ENCODE peak calls at places on chromosomes 2 and 18, in ten cellular contexts. Q is effector CD8-positive, alpha-beta T cell; I is left cardiac atrium; V is HTR-8/SVneo; P is NCI-H1694 treated with DMSO at 0.1 percent for 48 hours; A is OCI-LY7; K is epithelial cell of prostate; Z is NCI-H774; X is SK-MEL-5; E is posterior vena cava. R is an unnamed sample.

GRCh38 chr2:119982506-119982905 is 30.4 kb upstream of the EPB41L5 start:
- DNase-seq in Q (no peak), I (no peak), V (no peak), P (no peak), A (no peak), K (no peak), Z (no peak), X (no peak), E (no peak), R (no peak)

GRCh38 chr2:127419448-127420038 is 1.3 kb downstream of the PROC start:
- DNase-seq in Q (no peak), I (no peak), V (no peak), P (no peak), A (no peak), K (no peak), Z (no peak), X (peak; percentile 10), E (no peak), R (no peak)

GRCh38 chr2:136242687-136243277 is 124.8 kb upstream of the CXCR4 start:
- DNase-seq in Q (no peak), I (no peak), V (no peak), P (no peak), A (no peak), K (no peak), Z (no peak), X (no peak), E (no peak), R (no peak)

GRCh38 chr18:36321636-36322407 is 24.3 kb downstream of the FHOD3 start:
- DNase-seq in Q (no peak), I (peak; percentile 29), V (no peak), P (no peak), A (no peak), K (no peak), Z (no peak), X (no peak), E (no peak), R (no peak)

GRCh38 chr18:55152801-55153200 is 193.5 kb upstream of the CCDC68 start:
- DNase-seq in Q (no peak), I (no peak), V (no peak), P (no peak), A (no peak), K (peak; percentile 33), Z (no peak), X (no peak), E (no peak), R (no peak)

GRCh38 chr2:111632661-111633060 is 251.3 kb downstream of the ANAPC1 start:
- DNase-seq in Q (no peak), I (no peak), V (no peak), P (no peak), A (peak; percentile 41), K (no peak), Z (no peak), X (no peak), E (no peak), R (no peak)

GRCh38 chr2:8316356-8316755 is 365.5 kb upstream of the ID2 start:
- DNase-seq in Q (no peak), I (no peak), V (no peak), P (no peak), A (no peak), K (no peak), Z (no peak), X (no peak), E (no peak), R (no peak)

GRCh38 chr2:200748779-200749178 is 62.9 kb upstream of the BZW1 start:
- DNase-seq in Q (no peak), I (no peak), V (no peak), P (no peak), A (no peak), K (no peak), Z (no peak), X (no peak), E (no peak), R (no peak)

GRCh38 chr2:56713161-56713676 is 529.4 kb downstream of the CCDC85A start:
- DNase-seq in Q (no peak), I (no peak), V (no peak), P (no peak), A (no peak), K (no peak), Z (no peak), X (no peak), E (no peak), R (no peak)

GRCh38 chr2:4674007-4674406 is 970.6 kb downstream of the DCDC2C start:
- DNase-seq in Q (no peak), I (no peak), V (no peak), P (no peak), A (peak; percentile 96), K (no peak), Z (no peak), X (no peak), E (no peak), R (no peak)

GRCh38 chr2:30678410-30679137 is 128.7 kb downstream of the CAPN13 start:
- DNase-seq in Q (no peak), I (no peak), V (no peak), P (no peak), A (no peak), K (no peak), Z (no peak), X (no peak), E (no peak), R (no peak)

GRCh38 chr2:149129433-149129832 is 90.9 kb downstream of the LYPD6B start:
- DNase-seq in Q (no peak), I (no peak), V (no peak), P (no peak), A (peak; percentile 65), K (peak; percentile 14), Z (no peak), X (no peak), E (no peak), R (no peak)

GRCh38 chr2:222038086-222038802 is 260.6 kb downstream of the PAX3 start:
- DNase-seq in Q (no peak), I (no peak), V (peak; percentile 14), P (peak; percentile 46), A (no peak), K (no peak), Z (no peak), X (peak; percentile 51), E (no peak), R (no peak)

GRCh38 chr2:241216211-241216761 is 27.8 kb downstream of the ANO7 start:
- DNase-seq in Q (no peak), I (no peak), V (no peak), P (no peak), A (no peak), K (no peak), Z (no peak), X (no peak), E (no peak), R (no peak)

GRCh38 chr2:217899231-217900009 is 103.4 kb downstream of the TNS1 start:
- DNase-seq in Q (no peak), I (peak; percentile 78), V (peak; percentile 95), P (no peak), A (peak; percentile 28), K (peak; percentile 55), Z (peak; percentile 8), X (peak; percentile 70), E (peak; percentile 91), R (peak; percentile 70)

GRCh38 chr2:15107137-15107536 is 454.0 kb downstream of the NBAS start:
- DNase-seq in Q (no peak), I (no peak), V (no peak), P (no peak), A (no peak), K (no peak), Z (no peak), X (no peak), E (no peak), R (no peak)

GRCh38 chr18:5537860-5538259 is 5.9 kb downstream of the EPB41L3 start:
- DNase-seq in Q (no peak), I (no peak), V (no peak), P (no peak), A (no peak), K (no peak), Z (no peak), X (no peak), E (no peak), R (no peak)

GRCh38 chr2:125710561-125710960 is 945.4 kb upstream of the GYPC start:
- DNase-seq in Q (no peak), I (no peak), V (no peak), P (no peak), A (no peak), K (no peak), Z (no peak), X (no peak), E (no peak), R (no peak)

GRCh38 chr18:3321133-3321812 is 59.3 kb downstream of the MYL12B start:
- DNase-seq in Q (no peak), I (no peak), V (peak; percentile 83), P (no peak), A (peak; percentile 48), K (peak; percentile 84), Z (no peak), X (peak; percentile 79), E (no peak), R (peak; percentile 86)

GRCh38 chr2:237281900-237282306 is 132.1 kb downstream of the COL6A3 start:
- DNase-seq in Q (no peak), I (no peak), V (peak; percentile 52), P (no peak), A (no peak), K (no peak), Z (no peak), X (peak; percentile 31), E (no peak), R (no peak)

GRCh38 chr2:201618744-201619654 is 24.3 kb downstream of the TMEM237 start:
- DNase-seq in Q (no peak), I (peak; percentile 87), V (no peak), P (no peak), A (no peak), K (no peak), Z (peak; percentile 62), X (peak; percentile 82), E (peak; percentile 93), R (no peak)

GRCh38 chr2:209845666-209846065 is 74.0 kb downstream of the UNC80 start:
- DNase-seq in Q (no peak), I (no peak), V (no peak), P (no peak), A (no peak), K (no peak), Z (no peak), X (no peak), E (no peak), R (no peak)

GRCh38 chr2:155377178-155377780 is 678.8 kb downstream of the KCNJ3 start:
- DNase-seq in Q (no peak), I (no peak), V (no peak), P (peak; percentile 88), A (peak; percentile 18), K (no peak), Z (peak; percentile 48), X (peak; percentile 64), E (no peak), R (no peak)

GRCh38 chr2:62382122-62382521 is 123.9 kb downstream of the TMEM17 start:
- DNase-seq in Q (no peak), I (no peak), V (no peak), P (no peak), A (no peak), K (no peak), Z (no peak), X (no peak), E (no peak), R (no peak)

GRCh38 chr2:63056309-63057065 is 5.9 kb downstream of the OTX1 start:
- DNase-seq in Q (no peak), I (no peak), V (no peak), P (no peak), A (no peak), K (no peak), Z (no peak), X (no peak), E (peak; percentile 79), R (no peak)

GRCh38 chr2:96470636-96471035 is 34.5 kb downstream of the NEURL3 start:
- DNase-seq in Q (peak; percentile 42), I (peak; percentile 71), V (no peak), P (no peak), A (no peak), K (no peak), Z (no peak), X (no peak), E (peak; percentile 88), R (no peak)

GRCh38 chr2:227748079-227748478 is 2.4 kb downstream of the SCYGR8 start:
- DNase-seq in Q (no peak), I (no peak), V (no peak), P (no peak), A (no peak), K (no peak), Z (no peak), X (peak; percentile 66), E (no peak), R (no peak)

GRCh38 chr2:185318271-185318724 is 420.3 kb upstream of the FSIP2 start:
- DNase-seq in Q (no peak), I (no peak), V (no peak), P (no peak), A (no peak), K (no peak), Z (no peak), X (no peak), E (no peak), R (no peak)